ENCODE peak calls at places on chromosomes 5 and 9, in seven cellular contexts. R is ovary; D is Panc1; K is CD8-positive, alpha-beta memory T cell; P is body of pancreas; F is psoas muscle; A is colonic mucosa. U is an unnamed sample. For H3K4me1, the result is how much of the 10 kb centered on the place peaks cover.

GRCh38 chr9:13427587-13427986 is 148.1 kb upstream of the MPDZ start:
- DNase-seq in R (no peak), K (no peak), P (no peak), D (no peak), F (no peak), A (peak), U (peak)

GRCh38 chr5:135891280-135891679 is 4.4 kb downstream of the IL9 start:
- DNase-seq in F (no peak), R (peak), A (no peak), P (no peak), K (no peak), D (no peak), U (no peak)

GRCh38 chr5:15715966-15716365 is 216.0 kb downstream of the FBXL7 start:
- DNase-seq in F (no peak), D (no peak), K (no peak), A (no peak), R (no peak), P (no peak), U (no peak)

GRCh38 chr9:21153688-21154608 is 12.3 kb upstream of the IFNW1 start:
- DNase-seq in D (peak), F (no peak), P (no peak), R (no peak), A (no peak), K (no peak), U (peak)

GRCh38 chr5:26805076-26805475 is 233.3 kb downstream of the CDH9 start:
- DNase-seq in P (no peak), K (no peak), R (no peak), D (no peak), F (no peak), A (no peak), U (no peak)

GRCh38 chr5:167821096-167821590 is 470.3 kb upstream of the WWC1 start:
- DNase-seq in F (no peak), A (no peak), K (no peak), R (no peak), P (no peak), D (no peak), U (no peak)

GRCh38 chr9:92324889-92325268 is 271 bp downstream of the NOL8 start:
- DNase-seq in A (no peak), F (no peak), R (no peak), P (no peak), D (no peak), K (no peak), U (no peak)

GRCh38 chr5:95018511-95018910 is 266.4 kb downstream of the MCTP1 start:
- DNase-seq in D (no peak), K (no peak), P (no peak), A (no peak), F (no peak), R (no peak), U (no peak)

GRCh38 chr9:104091028-104091590 is 3.0 kb upstream of the SMC2 start:
- DNase-seq in F (no peak), K (no peak), D (no peak), R (no peak), P (no peak), A (peak), U (no peak)

GRCh38 chr5:134100283-134101011 is 14.0 kb upstream of the TCF7 start:
- DNase-seq in K (peak), D (no peak), R (no peak), P (no peak), F (peak), A (no peak), U (no peak)

GRCh38 chr5:103436112-103436511 is 126.5 kb downstream of the NUDT12 start:
- DNase-seq in A (no peak), F (no peak), K (no peak), R (no peak), P (no peak), D (no peak), U (no peak)

GRCh38 chr5:133460172-133460758 is 152.1 kb downstream of the FSTL4 start:
- DNase-seq in F (no peak), A (no peak), P (no peak), D (peak), R (no peak), K (peak), U (peak)

GRCh38 chr9:104536756-104537155 is at the start of gene OR13C3:
- DNase-seq in K (no peak), A (no peak), F (no peak), D (no peak), R (no peak), P (no peak), U (no peak)

GRCh38 chr9:78577507-78577906 is 280.6 kb downstream of the PSAT1 start:
- DNase-seq in D (no peak), A (no peak), P (no peak), F (no peak), K (no peak), R (no peak), U (no peak)

GRCh38 chr9:117325789-117326185 is 89.1 kb downstream of the ASTN2 start:
- DNase-seq in D (no peak), F (no peak), R (no peak), P (no peak), K (no peak), A (no peak), U (no peak)

GRCh38 chr5:138792181-138792808 is 39.1 kb downstream of the CTNNA1 start:
- DNase-seq in K (no peak), R (no peak), P (no peak), D (no peak), F (no peak), A (no peak), U (no peak)

GRCh38 chr9:86978986-86979385 is 31.7 kb upstream of the GAS1 start:
- DNase-seq in F (no peak), R (no peak), A (no peak), D (no peak), P (no peak), K (no peak), U (no peak)

GRCh38 chr5:131242728-131243255 is 21.1 kb upstream of the CDC42SE2 start:
- DNase-seq in A (peak), F (no peak), D (no peak), K (no peak), P (no peak), R (no peak), U (no peak)

GRCh38 chr5:11046160-11046559 is 285.1 kb upstream of the DAP start:
- DNase-seq in F (no peak), K (no peak), A (no peak), P (no peak), R (no peak), D (peak), U (no peak)

GRCh38 chr5:132006331-132007120 is 4.9 kb downstream of the ACSL6 start:
- DNase-seq in P (no peak), D (no peak), A (no peak), F (peak), R (no peak), K (no peak), U (no peak)

GRCh38 chr5:16673241-16673998 is 56.6 kb upstream of the RETREG1 start:
- DNase-seq in A (no peak), R (no peak), K (no peak), D (no peak), F (no peak), P (no peak), U (no peak)

GRCh38 chr9:118985851-118986250 is 383.4 kb downstream of the BRINP1 start:
- DNase-seq in D (no peak), K (no peak), A (no peak), P (no peak), R (no peak), F (no peak), U (no peak)

GRCh38 chr9:129709471-129710460 is 43.1 kb downstream of the PTGES start:
- DNase-seq in A (no peak), R (no peak), K (no peak), F (no peak), D (no peak), P (no peak), U (no peak)

GRCh38 chr9:133927041-133927440 is 65.1 kb downstream of the VAV2 start:
- DNase-seq in D (no peak), F (no peak), K (no peak), R (no peak), P (no peak), A (no peak), U (no peak)

GRCh38 chr5:163338-163620 is 28.0 kb upstream of the LRRC14B start:
- DNase-seq in A (no peak), D (no peak), R (no peak), F (no peak), K (no peak), P (no peak), U (no peak)

GRCh38 chr9:124353811-124354274 is 61.4 kb downstream of the PSMB7 start:
- DNase-seq in K (no peak), D (no peak), R (no peak), A (no peak), P (no peak), F (no peak), U (no peak)

GRCh38 chr5:37710965-37711364 is 128.9 kb downstream of the GDNF start:
- DNase-seq in F (no peak), P (no peak), R (no peak), K (no peak), A (no peak), D (no peak), U (no peak)

GRCh38 chr9:120891255-120891954 is 14.4 kb upstream of the PHF19 start:
- DNase-seq in R (no peak), D (no peak), K (no peak), P (no peak), A (no peak), F (no peak), U (no peak)

GRCh38 chr5:179288809-179289185 is 56.5 kb downstream of the ADAMTS2 start:
- DNase-seq in A (no peak), D (no peak), P (no peak), F (no peak), K (no peak), R (no peak), U (no peak)

GRCh38 chr5:172148381-172148780 is 39.6 kb downstream of the STK10 start:
- DNase-seq in P (no peak), D (no peak), K (no peak), R (no peak), F (no peak), A (no peak), U (no peak)
- H3K4me1 ChIP-seq in P (under half), D (under half), K (half or more), R (under half), F (under half), A (under half), U (under half)

GRCh38 chr5:68243681-68244080 is 28.1 kb downstream of the PIK3R1 start:
- DNase-seq in F (no peak), P (no peak), R (no peak), D (no peak), K (no peak), A (no peak), U (no peak)
- H3K27ac ChIP-seq in F (peak), P (no peak), R (no peak), D (peak), K (no peak), A (no peak), U (no peak)

GRCh38 chr5:14168793-14169262 is 25.7 kb downstream of the TRIO start:
- DNase-seq in R (no peak), P (no peak), F (no peak), K (no peak), D (no peak), A (no peak), U (no peak)

GRCh38 chr5:14166437-14166836 is 23.3 kb downstream of the TRIO start:
- DNase-seq in D (no peak), F (no peak), A (no peak), R (no peak), P (no peak), K (no peak), U (no peak)

GRCh38 chr5:14167211-14167845 is 24.2 kb downstream of the TRIO start:
- DNase-seq in D (no peak), R (no peak), P (no peak), F (no peak), K (no peak), A (no peak), U (no peak)

GRCh38 chr5:14165375-14166091 is 22.4 kb downstream of the TRIO start:
- DNase-seq in F (no peak), K (no peak), A (no peak), P (no peak), R (no peak), D (no peak), U (no peak)

DNA sequence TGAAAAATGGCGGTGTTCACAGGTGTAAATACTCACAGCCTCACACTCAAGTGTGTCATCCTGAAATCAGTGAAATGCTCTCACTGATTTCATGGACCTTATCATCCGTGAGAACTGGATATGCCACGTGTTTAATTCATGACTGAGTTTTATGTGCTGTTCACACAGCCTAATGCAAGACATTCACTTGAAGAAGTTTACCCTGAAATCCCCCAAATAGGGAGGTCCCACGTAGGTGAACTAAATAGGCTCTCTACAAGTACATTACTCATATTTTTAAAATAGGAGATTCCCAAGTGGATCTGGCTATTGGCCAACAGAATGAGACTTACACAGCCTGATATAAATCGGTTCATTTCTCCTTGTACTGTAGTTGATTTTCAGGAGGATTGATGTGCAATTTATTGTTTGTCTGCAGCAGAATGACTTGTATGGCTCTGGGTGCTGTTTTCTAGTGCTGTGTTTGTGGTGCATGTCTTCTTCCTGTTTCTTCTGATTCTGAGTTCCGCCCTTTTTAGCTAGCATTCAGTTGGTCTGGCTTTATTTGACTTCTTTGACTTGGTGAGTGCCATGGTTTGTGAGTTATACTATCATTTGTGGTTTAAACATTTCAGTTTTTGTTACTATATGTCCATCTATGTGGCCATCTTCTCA is 25.1 kb downstream of the TRIO start:
- DNase-seq in K (no peak), A (no peak), F (no peak), D (no peak), R (no peak), P (no peak), U (no peak)
- H3K4me1 ChIP-seq in K (under half), A (under half), F (half or more), D (half or more), R (under half), P (under half), U (under half)

GRCh38 chr9:34707130-34707529 is 2.8 kb downstream of the CCL21 start:
- DNase-seq in P (no peak), K (no peak), R (no peak), A (no peak), D (no peak), F (no peak), U (no peak)

GRCh38 chr9:34701769-34702736 is 7.9 kb downstream of the CCL21 start:
- DNase-seq in K (peak), R (peak), F (peak), A (peak), D (peak), P (peak), U (peak)

GRCh38 chr9:34701023-34701768 is 8.7 kb downstream of the CCL21 start:
- DNase-seq in F (peak), D (peak), K (peak), R (peak), P (peak), A (peak), U (peak)
- H3K27ac ChIP-seq in F (peak), D (no peak), K (no peak), R (no peak), P (peak), A (peak), U (no peak)

GRCh38 chr5:150497274-150497988 is 10.5 kb upstream of the NDST1 start:
- DNase-seq in D (peak), P (no peak), A (no peak), R (peak), F (peak), K (no peak), U (no peak)
- H3K4me1 ChIP-seq in D (half or more), P (half or more), A (under half), R (under half), F (half or more), K (under half), U (under half)

GRCh38 chr9:106075991-106076390 is 381.6 kb downstream of the TMEM38B start:
- DNase-seq in R (no peak), D (no peak), K (no peak), P (no peak), A (no peak), F (no peak), U (no peak)
- H3K27ac ChIP-seq in R (no peak), D (no peak), K (no peak), P (no peak), A (no peak), F (no peak), U (no peak)

GRCh38 chr9:450561-450960 is 235.9 kb downstream of the DOCK8 start:
- DNase-seq in D (no peak), K (no peak), F (no peak), P (no peak), R (no peak), A (no peak), U (no peak)

GRCh38 chr9:459491-460444 is 245.1 kb downstream of the DOCK8 start:
- DNase-seq in A (no peak), R (no peak), D (no peak), F (no peak), K (no peak), P (no peak), U (no peak)

GRCh38 chr9:456365-456764 is 241.7 kb downstream of the DOCK8 start:
- DNase-seq in P (peak), A (no peak), F (peak), D (no peak), R (no peak), K (no peak), U (no peak)
- H3K4me1 ChIP-seq in P (under half), A (under half), F (under half), D (under half), R (under half), K (under half), U (under half)

GRCh38 chr5:143554918-143555477 is 151.5 kb upstream of the NR3C1 start:
- DNase-seq in R (no peak), D (no peak), A (no peak), F (no peak), P (no peak), K (no peak), U (no peak)
- H3K27ac ChIP-seq in R (no peak), D (no peak), A (no peak), F (peak), P (no peak), K (no peak), U (no peak)

U was measured in iPS DF 6.9.